ENCODE peak calls at places on chromosomes 2 and 18, in nine cellular contexts. One of them, this sample, is unnamed. For H3K9me3, the result is how much of the 10 kb centered on the place peaks cover.

GRCh38 chr18:60146220-60146960 is 226.2 kb downstream of the MC4R start:
- DNase-seq in Karpas-422: no peak
- DNase-seq in body of pancreas: no peak
- DNase-seq in ascending aorta: no peak
- DNase-seq in tibial artery: no peak
- DNase-seq in pancreas: no peak
- DNase-seq in T-helper 17 cell: no peak
- DNase-seq in breast epithelium: no peak
- DNase-seq in H9: no peak
- DNase-seq in this sample: no peak

GRCh38 chr2:59425292-59425691 is 1128.2 kb downstream of the BCL11A start:
- DNase-seq in H9: no peak
- DNase-seq in T-helper 17 cell: no peak
- DNase-seq in ascending aorta: no peak
- DNase-seq in breast epithelium: no peak
- DNase-seq in body of pancreas: no peak
- DNase-seq in tibial artery: no peak
- DNase-seq in Karpas-422: no peak
- DNase-seq in pancreas: no peak
- DNase-seq in this sample: no peak

GRCh38 chr2:28594029-28594368 is 98.1 kb downstream of the PLB1 start:
- DNase-seq in T-helper 17 cell: no peak
- DNase-seq in tibial artery: no peak
- DNase-seq in ascending aorta: no peak
- DNase-seq in pancreas: no peak
- DNase-seq in body of pancreas: no peak
- DNase-seq in breast epithelium: no peak
- DNase-seq in H9: no peak
- DNase-seq in Karpas-422: no peak
- DNase-seq in this sample: no peak

GRCh38 chr18:36448384-36449290 is 151.1 kb downstream of the FHOD3 start:
- DNase-seq in T-helper 17 cell: no peak
- DNase-seq in Karpas-422: peak
- DNase-seq in body of pancreas: no peak
- DNase-seq in H9: no peak
- DNase-seq in ascending aorta: no peak
- DNase-seq in breast epithelium: no peak
- DNase-seq in tibial artery: no peak
- DNase-seq in pancreas: no peak
- DNase-seq in this sample: no peak

GRCh38 chr18:78984941-78985784 is 5.5 kb downstream of the SALL3 start:
- DNase-seq in breast epithelium: no peak
- DNase-seq in tibial artery: no peak
- DNase-seq in ascending aorta: no peak
- DNase-seq in H9: peak
- DNase-seq in Karpas-422: peak
- DNase-seq in pancreas: no peak
- DNase-seq in T-helper 17 cell: no peak
- DNase-seq in body of pancreas: no peak
- DNase-seq in this sample: no peak

GRCh38 chr2:144274131-144274530 is 245.8 kb downstream of the ZEB2 start:
- DNase-seq in body of pancreas: no peak
- DNase-seq in Karpas-422: no peak
- DNase-seq in breast epithelium: no peak
- DNase-seq in pancreas: no peak
- DNase-seq in H9: no peak
- DNase-seq in ascending aorta: no peak
- DNase-seq in tibial artery: no peak
- DNase-seq in T-helper 17 cell: no peak
- DNase-seq in this sample: no peak

GRCh38 chr2:108182489-108182888 is 57.3 kb upstream of the SULT1C3 start:
- DNase-seq in body of pancreas: no peak
- DNase-seq in Karpas-422: peak
- DNase-seq in H9: peak
- DNase-seq in T-helper 17 cell: no peak
- DNase-seq in pancreas: no peak
- DNase-seq in breast epithelium: no peak
- DNase-seq in ascending aorta: no peak
- DNase-seq in tibial artery: no peak
- DNase-seq in this sample: peak

GRCh38 chr2:9423922-9424272 is 443 bp downstream of the CPSF3 start:
- DNase-seq in breast epithelium: no peak
- DNase-seq in tibial artery: no peak
- DNase-seq in H9: no peak
- DNase-seq in pancreas: no peak
- DNase-seq in T-helper 17 cell: no peak
- DNase-seq in body of pancreas: no peak
- DNase-seq in ascending aorta: no peak
- DNase-seq in Karpas-422: peak
- DNase-seq in this sample: no peak

GRCh38 chr2:38465789-38466127 is 88.7 kb upstream of the ATL2 start:
- DNase-seq in tibial artery: no peak
- DNase-seq in pancreas: no peak
- DNase-seq in breast epithelium: peak
- DNase-seq in T-helper 17 cell: no peak
- DNase-seq in H9: peak
- DNase-seq in Karpas-422: peak
- DNase-seq in ascending aorta: no peak
- DNase-seq in body of pancreas: peak
- DNase-seq in this sample: peak

GRCh38 chr2:30770791-30771190 is 36.5 kb downstream of the CAPN13 start:
- DNase-seq in body of pancreas: no peak
- DNase-seq in Karpas-422: no peak
- DNase-seq in ascending aorta: no peak
- DNase-seq in T-helper 17 cell: no peak
- DNase-seq in breast epithelium: no peak
- DNase-seq in H9: no peak
- DNase-seq in pancreas: no peak
- DNase-seq in tibial artery: no peak
- DNase-seq in this sample: no peak

GRCh38 chr2:128016620-128017019 is 11.2 kb downstream of the SAP130 start:
- DNase-seq in T-helper 17 cell: no peak
- DNase-seq in H9: no peak
- DNase-seq in body of pancreas: no peak
- DNase-seq in ascending aorta: no peak
- DNase-seq in breast epithelium: no peak
- DNase-seq in tibial artery: no peak
- DNase-seq in pancreas: no peak
- DNase-seq in Karpas-422: no peak
- DNase-seq in this sample: no peak

GRCh38 chr2:1227289-1227900 is 185.9 kb upstream of the TPO start:
- DNase-seq in T-helper 17 cell: no peak
- DNase-seq in tibial artery: no peak
- DNase-seq in breast epithelium: no peak
- DNase-seq in pancreas: no peak
- DNase-seq in H9: no peak
- DNase-seq in ascending aorta: no peak
- DNase-seq in Karpas-422: no peak
- DNase-seq in body of pancreas: no peak
- DNase-seq in this sample: no peak

DNA sequence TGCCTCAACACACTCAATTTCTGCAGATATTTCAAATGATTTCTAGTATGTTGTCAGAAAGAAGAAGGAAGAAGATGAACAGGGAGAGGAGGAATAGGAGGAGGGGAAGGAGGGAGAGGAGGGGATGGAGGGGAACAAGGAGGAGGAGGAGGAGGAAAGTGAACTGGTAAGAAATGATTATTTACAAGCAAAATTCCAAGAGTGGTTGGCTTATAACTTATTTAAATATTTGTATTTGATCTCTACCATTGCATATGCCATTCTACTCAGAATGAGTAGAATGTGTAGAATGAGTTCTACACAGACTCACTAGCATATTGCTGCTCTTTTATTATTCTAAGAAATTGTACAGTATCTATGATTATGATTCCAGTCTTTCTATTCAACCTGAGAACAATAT is 866.2 kb upstream of the DDX18 start:
- DNase-seq in H9: no peak
- DNase-seq in body of pancreas: no peak
- DNase-seq in pancreas: no peak
- DNase-seq in T-helper 17 cell: no peak
- DNase-seq in Karpas-422: no peak
- DNase-seq in tibial artery: no peak
- DNase-seq in breast epithelium: no peak
- DNase-seq in ascending aorta: no peak
- DNase-seq in this sample: no peak
- H3K9me3 ChIP-seq in H9: under half
- H3K9me3 ChIP-seq in body of pancreas: under half
- H3K9me3 ChIP-seq in pancreas: under half
- H3K9me3 ChIP-seq in T-helper 17 cell: under half
- H3K9me3 ChIP-seq in Karpas-422: under half
- H3K9me3 ChIP-seq in tibial artery: under half
- H3K9me3 ChIP-seq in breast epithelium: under half
- H3K9me3 ChIP-seq in ascending aorta: under half
- H3K9me3 ChIP-seq in this sample: under half

GRCh38 chr2:116222793-116223192 is 1591.7 kb upstream of the DDX18 start:
- DNase-seq in T-helper 17 cell: no peak
- DNase-seq in H9: no peak
- DNase-seq in tibial artery: no peak
- DNase-seq in body of pancreas: no peak
- DNase-seq in breast epithelium: no peak
- DNase-seq in ascending aorta: no peak
- DNase-seq in Karpas-422: no peak
- DNase-seq in pancreas: no peak
- DNase-seq in this sample: no peak
- H3K9me3 ChIP-seq in T-helper 17 cell: under half
- H3K9me3 ChIP-seq in H9: under half
- H3K9me3 ChIP-seq in tibial artery: under half
- H3K9me3 ChIP-seq in body of pancreas: under half
- H3K9me3 ChIP-seq in breast epithelium: under half
- H3K9me3 ChIP-seq in ascending aorta: under half
- H3K9me3 ChIP-seq in Karpas-422: under half
- H3K9me3 ChIP-seq in pancreas: under half
- H3K9me3 ChIP-seq in this sample: under half

DNA sequence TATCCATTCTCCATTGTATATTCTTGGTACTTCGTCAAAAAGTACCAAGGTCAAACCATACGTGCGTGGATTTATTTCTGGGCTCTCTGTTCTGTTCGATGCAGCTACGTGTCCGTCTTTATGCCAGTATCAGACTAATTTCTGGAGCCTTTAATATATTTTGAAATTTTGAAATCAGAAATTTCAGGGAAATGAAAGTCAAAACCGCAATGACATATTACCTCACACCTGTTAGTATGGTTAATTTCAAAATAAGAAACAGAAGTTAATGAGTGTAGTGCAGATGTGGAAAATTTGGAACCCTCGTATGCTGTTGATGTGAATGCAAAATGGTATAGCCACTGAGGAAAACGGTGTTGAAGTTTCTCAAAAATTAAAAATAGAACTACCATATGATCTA is 156.1 kb upstream of the TRIB2 start:
- DNase-seq in T-helper 17 cell: no peak
- DNase-seq in H9: no peak
- DNase-seq in ascending aorta: no peak
- DNase-seq in body of pancreas: no peak
- DNase-seq in tibial artery: no peak
- DNase-seq in Karpas-422: no peak
- DNase-seq in pancreas: no peak
- DNase-seq in breast epithelium: no peak
- DNase-seq in this sample: no peak
- H3K9me3 ChIP-seq in T-helper 17 cell: under half
- H3K9me3 ChIP-seq in H9: under half
- H3K9me3 ChIP-seq in ascending aorta: under half
- H3K9me3 ChIP-seq in body of pancreas: under half
- H3K9me3 ChIP-seq in tibial artery: under half
- H3K9me3 ChIP-seq in Karpas-422: under half
- H3K9me3 ChIP-seq in pancreas: under half
- H3K9me3 ChIP-seq in breast epithelium: under half
- H3K9me3 ChIP-seq in this sample: under half

GRCh38 chr2:148704247-148704646 is 59.7 kb downstream of the EPC2 start:
- DNase-seq in pancreas: no peak
- DNase-seq in body of pancreas: no peak
- DNase-seq in T-helper 17 cell: no peak
- DNase-seq in ascending aorta: no peak
- DNase-seq in H9: no peak
- DNase-seq in Karpas-422: no peak
- DNase-seq in breast epithelium: no peak
- DNase-seq in tibial artery: no peak
- DNase-seq in this sample: no peak

GRCh38 chr2:148701877-148702276 is 57.3 kb downstream of the EPC2 start:
- DNase-seq in Karpas-422: no peak
- DNase-seq in body of pancreas: no peak
- DNase-seq in H9: no peak
- DNase-seq in T-helper 17 cell: no peak
- DNase-seq in tibial artery: no peak
- DNase-seq in ascending aorta: no peak
- DNase-seq in breast epithelium: no peak
- DNase-seq in pancreas: no peak
- DNase-seq in this sample: no peak

GRCh38 chr2:148699830-148700229 is 55.3 kb downstream of the EPC2 start:
- DNase-seq in pancreas: no peak
- DNase-seq in Karpas-422: no peak
- DNase-seq in H9: no peak
- DNase-seq in body of pancreas: no peak
- DNase-seq in T-helper 17 cell: no peak
- DNase-seq in tibial artery: no peak
- DNase-seq in breast epithelium: no peak
- DNase-seq in ascending aorta: no peak
- DNase-seq in this sample: no peak

GRCh38 chr2:148701039-148701438 is 56.5 kb downstream of the EPC2 start:
- DNase-seq in ascending aorta: no peak
- DNase-seq in body of pancreas: no peak
- DNase-seq in T-helper 17 cell: no peak
- DNase-seq in tibial artery: no peak
- DNase-seq in Karpas-422: no peak
- DNase-seq in H9: no peak
- DNase-seq in breast epithelium: no peak
- DNase-seq in pancreas: no peak
- DNase-seq in this sample: no peak

GRCh38 chr2:148702475-148702874 is 57.9 kb downstream of the EPC2 start:
- DNase-seq in pancreas: no peak
- DNase-seq in body of pancreas: no peak
- DNase-seq in T-helper 17 cell: no peak
- DNase-seq in breast epithelium: no peak
- DNase-seq in H9: no peak
- DNase-seq in ascending aorta: no peak
- DNase-seq in Karpas-422: no peak
- DNase-seq in tibial artery: no peak
- DNase-seq in this sample: no peak
- H3K9me3 ChIP-seq in pancreas: under half
- H3K9me3 ChIP-seq in body of pancreas: under half
- H3K9me3 ChIP-seq in T-helper 17 cell: under half
- H3K9me3 ChIP-seq in breast epithelium: under half
- H3K9me3 ChIP-seq in H9: under half
- H3K9me3 ChIP-seq in ascending aorta: under half
- H3K9me3 ChIP-seq in Karpas-422: under half
- H3K9me3 ChIP-seq in tibial artery: under half
- H3K9me3 ChIP-seq in this sample: under half

This sample was measured in Caco-2.